ENCODE peak calls at places on chromosomes 6 and 20, in five cellular contexts. Q is neuronal stem cell, J is colonic mucosa, H is NT2/D1, N is K562. L is an unnamed sample.

GRCh38 chr6:56690519-56691200 is 48.0 kb upstream of the DST start:
- DNase-seq in Q (no peak), J (no peak), H (no peak), N (no peak), L (no peak)

GRCh38 chr20:63736893-63737689 is 627 bp downstream of the LIME1 start:
- DNase-seq in Q (no peak), J (peak; percentile 40), H (no peak), N (peak; percentile 7), L (peak; percentile 78)

GRCh38 chr6:49527315-49527714 is 23.2 kb upstream of the C6orf141 start:
- DNase-seq in Q (no peak), J (no peak), H (no peak), N (no peak), L (no peak)

GRCh38 chr6:36445651-36446050 is 2.9 kb downstream of the KCTD20 start:
- DNase-seq in Q (no peak), J (no peak), H (no peak), N (no peak), L (no peak)

GRCh38 chr20:62733891-62734290 is 25.3 kb downstream of the NTSR1 start:
- DNase-seq in Q (no peak), J (no peak), H (no peak), N (no peak), L (peak; percentile 57)

GRCh38 chr6:116175344-116175743 is 49.4 kb upstream of the COL10A1 start:
- DNase-seq in Q (no peak), J (no peak), H (no peak), N (no peak), L (no peak)

GRCh38 chr6:12060780-12061619 is 48.9 kb downstream of the HIVEP1 start:
- DNase-seq in Q (peak; percentile 39), J (peak; percentile 42), H (peak; percentile 57), N (peak; percentile 35), L (peak; percentile 81)

GRCh38 chr20:15278041-15278440 is 940.6 kb upstream of the FLRT3 start:
- DNase-seq in Q (no peak), J (no peak), H (no peak), N (no peak), L (no peak)

GRCh38 chr6:45965007-45965406 is 50.7 kb downstream of the CLIC5 start:
- DNase-seq in Q (no peak), J (no peak), H (no peak), N (no peak), L (no peak)

GRCh38 chr20:52105573-52106422 is 85.8 kb downstream of the ZFP64 start:
- DNase-seq in Q (peak; percentile 54), J (no peak), H (peak; percentile 84), N (no peak), L (no peak)

GRCh38 chr20:24729896-24730605 is 219.0 kb upstream of the CST7 start:
- DNase-seq in Q (no peak), J (no peak), H (no peak), N (no peak), L (no peak)

GRCh38 chr20:2794866-2795447 is 5.5 kb downstream of the CPXM1 start:
- DNase-seq in Q (no peak), J (no peak), H (no peak), N (no peak), L (no peak)

GRCh38 chr6:132499757-132500156 is 13.2 kb downstream of the STX7 start:
- DNase-seq in Q (no peak), J (no peak), H (no peak), N (no peak), L (no peak)

GRCh38 chr20:16209826-16210365 is 363.4 kb downstream of the KIF16B start:
- DNase-seq in Q (no peak), J (no peak), H (no peak), N (no peak), L (no peak)

GRCh38 chr20:19815553-19815991 is 57.5 kb downstream of the RIN2 start:
- DNase-seq in Q (no peak), J (no peak), H (no peak), N (no peak), L (no peak)

GRCh38 chr6:85983032-85983659 is 340.5 kb upstream of the SYNCRIP start:
- DNase-seq in Q (no peak), J (no peak), H (no peak), N (no peak), L (no peak)

GRCh38 chr6:82246802-82247633 is 526 bp downstream of the IBTK start:
- DNase-seq in Q (peak; percentile 58), J (peak; percentile 68), H (no peak), N (peak; percentile 73), L (no peak)

GRCh38 chr20:13915244-13915643 is 75.2 kb downstream of the SEL1L2 start:
- DNase-seq in Q (no peak), J (no peak), H (no peak), N (no peak), L (no peak)

GRCh38 chr6:30163090-30163917 is at the start of gene TRIM15:
- DNase-seq in Q (no peak), J (peak; percentile 93), H (no peak), N (no peak), L (no peak)

GRCh38 chr6:34490390-34491090 is 24.7 kb downstream of the PACSIN1 start:
- DNase-seq in Q (no peak), J (no peak), H (no peak), N (no peak), L (no peak)

GRCh38 chr6:12324096-12324495 is 33.9 kb downstream of the EDN1 start:
- DNase-seq in Q (no peak), J (peak; percentile 73), H (no peak), N (no peak), L (no peak)

GRCh38 chr20:18431206-18431605 is 35.6 kb downstream of the DZANK1 start:
- DNase-seq in Q (no peak), J (no peak), H (no peak), N (no peak), L (no peak)

GRCh38 chr6:75230484-75231325 is 12.9 kb downstream of the COX7A2 start:
- DNase-seq in Q (peak; percentile 33), J (peak; percentile 34), H (no peak), N (peak; percentile 54), L (no peak)

GRCh38 chr6:83265384-83265783 is 72.2 kb downstream of the RWDD2A start:
- DNase-seq in Q (no peak), J (no peak), H (no peak), N (no peak), L (no peak)

GRCh38 chr6:23350752-23351453 is 775.1 kb upstream of the NRSN1 start:
- DNase-seq in Q (no peak), J (no peak), H (no peak), N (no peak), L (no peak)

GRCh38 chr6:7701212-7701834 is 24.6 kb upstream of the BMP6 start:
- DNase-seq in Q (no peak), J (no peak), H (no peak), N (no peak), L (no peak)

GRCh38 chr6:7693827-7694226 is 32.1 kb upstream of the BMP6 start:
- DNase-seq in Q (no peak), J (no peak), H (no peak), N (no peak), L (no peak)

GRCh38 chr6:7696061-7696460 is 29.8 kb upstream of the BMP6 start:
- DNase-seq in Q (no peak), J (no peak), H (no peak), N (no peak), L (no peak)

GRCh38 chr6:7697432-7697819 is 28.5 kb upstream of the BMP6 start:
- DNase-seq in Q (no peak), J (no peak), H (no peak), N (no peak), L (no peak)

DNA sequence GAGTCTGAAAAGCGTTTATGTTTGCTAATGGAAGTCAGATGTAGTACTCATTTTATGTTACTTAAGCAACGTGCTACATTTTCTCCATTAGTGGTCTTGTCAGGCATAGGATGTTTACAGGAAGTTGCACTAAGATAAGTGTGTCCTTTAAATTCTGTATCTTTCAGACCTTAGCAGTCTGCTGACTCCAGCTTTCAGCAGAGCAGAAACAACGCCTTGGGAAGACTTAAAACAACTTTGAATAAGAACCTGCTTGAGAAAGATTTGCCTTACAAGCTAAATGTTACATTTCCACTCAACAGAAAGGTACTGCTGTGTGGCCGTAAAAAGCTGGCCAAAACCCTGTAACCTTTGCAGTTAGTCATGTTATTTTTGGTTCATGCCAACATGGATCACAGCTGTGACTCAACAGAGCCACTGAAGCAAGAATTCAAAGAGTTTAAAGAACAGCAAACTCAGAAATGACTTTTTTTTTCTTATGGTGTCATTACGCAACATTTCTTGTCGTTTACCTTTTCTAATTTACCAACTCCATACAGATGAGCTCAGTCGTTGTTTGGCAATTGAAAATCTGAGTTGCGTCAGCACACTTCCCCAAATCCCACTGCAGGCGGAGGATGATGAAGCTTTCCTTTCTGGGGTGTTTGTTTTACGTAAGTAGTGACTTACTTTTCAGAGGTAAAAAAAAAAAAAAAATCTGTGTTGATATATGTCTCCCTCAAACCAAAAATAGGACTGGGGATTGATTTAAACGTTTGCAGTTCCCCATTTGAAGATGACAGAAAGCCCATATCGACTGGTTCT is 27.9 kb upstream of the BMP6 start:
- DNase-seq in Q (no peak), J (no peak), H (no peak), N (no peak), L (no peak)
- H3K4me3 ChIP-seq in Q (no peak overlapping the region), J (no peak overlapping the region), H (no peak overlapping the region), N (no peak overlapping the region), L (no peak overlapping the region)

DNA sequence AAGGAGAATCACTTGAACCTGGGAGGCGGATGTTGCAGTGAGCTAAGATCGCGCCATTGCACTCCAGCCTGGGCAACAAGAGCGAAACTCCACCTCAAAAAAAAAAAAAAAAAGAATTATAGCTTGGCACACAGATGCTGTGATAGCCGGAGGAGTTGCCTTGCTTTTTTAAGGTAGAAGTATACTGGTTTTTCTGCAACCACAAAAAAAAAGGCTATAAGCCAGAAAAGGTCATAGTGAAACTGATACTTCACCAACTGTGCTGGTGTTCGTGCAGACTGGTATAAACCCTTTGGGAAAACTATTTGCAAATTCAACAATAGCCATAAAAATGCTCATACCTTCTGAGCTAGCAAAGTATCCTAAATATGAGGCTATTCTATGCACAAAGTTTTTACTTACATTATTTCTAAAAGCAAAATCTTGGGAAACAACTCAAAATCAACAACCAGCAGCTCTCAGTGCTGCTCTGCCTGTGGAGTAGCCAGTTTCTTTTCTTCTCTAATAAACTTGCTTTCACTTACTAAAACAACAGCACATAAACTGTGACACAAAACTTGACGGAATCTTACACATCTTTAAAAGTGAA is 44.0 kb downstream of the B4GALT5 start:
- DNase-seq in Q (no peak), J (no peak), H (no peak), N (no peak), L (no peak)
- H3K9ac ChIP-seq in Q (no peak overlapping the region), J (no peak overlapping the region), H (no peak overlapping the region), N (no peak overlapping the region), L (no peak overlapping the region)

GRCh38 chr6:79946773-79947190 is 571 bp downstream of the ELOVL4 start:
- DNase-seq in Q (peak; percentile 32), J (peak; percentile 26), H (peak; percentile 18), N (no peak), L (peak; percentile 63)

GRCh38 chr6:79947191-79948173 is at the start of gene ELOVL4:
- DNase-seq in Q (peak; percentile 76), J (peak; percentile 41), H (peak; percentile 57), N (no peak), L (peak; percentile 82)

GRCh38 chr6:79941489-79942151 is 5.7 kb downstream of the ELOVL4 start:
- DNase-seq in Q (no peak), J (no peak), H (no peak), N (no peak), L (no peak)

GRCh38 chr6:79946242-79946641 is 1.1 kb downstream of the ELOVL4 start:
- DNase-seq in Q (peak; percentile 39), J (no peak), H (peak; percentile 22), N (no peak), L (no peak)

GRCh38 chr6:79943133-79943532 is 4.2 kb downstream of the ELOVL4 start:
- DNase-seq in Q (no peak), J (no peak), H (no peak), N (no peak), L (no peak)
- H3K4me3 ChIP-seq in Q (no peak overlapping the region), J (no peak overlapping the region), H (no peak overlapping the region), N (no peak overlapping the region), L (no peak overlapping the region)

GRCh38 chr6:90413396-90413795 is 116.8 kb upstream of the BACH2 start:
- DNase-seq in Q (no peak), J (no peak), H (no peak), N (no peak), L (peak; percentile 68)
- H3K9ac ChIP-seq in Q (no peak overlapping the region), J (no peak overlapping the region), H (no peak overlapping the region), N (no peak overlapping the region), L (no peak overlapping the region)